ENCODE peak calls at places on chromosomes 4 and X, in six cellular contexts. R is occipital lobe; B is foreskin keratinocyte; W is ureter; T is aorta; G is CD8-positive, alpha-beta T cell. V is an unnamed sample.

GRCh38 chr4:26000274-26000950 is 86.4 kb downstream of the SMIM20 start:
- DNase-seq in R (no peak), B (no peak), W (peak; percentile 13), T (no peak), G (no peak), V (no peak)

GRCh38 chr4:139403457-139403856 is 50.5 kb upstream of the RAB33B start:
- DNase-seq in R (no peak), B (no peak), W (no peak), T (no peak), G (no peak), V (no peak)

GRCh38 chr4:54783402-54784110 is 125.8 kb downstream of the KIT start:
- DNase-seq in R (no peak), B (no peak), W (no peak), T (no peak), G (no peak), V (no peak)

GRCh38 chr4:92791876-92792490 is 488.2 kb downstream of the GRID2 start:
- DNase-seq in R (no peak), B (no peak), W (no peak), T (no peak), G (no peak), V (peak; percentile 2)

GRCh38 chr4:16123356-16124084 is 39.7 kb upstream of the PROM1 start:
- DNase-seq in R (no peak), B (no peak), W (no peak), T (no peak), G (no peak), V (peak; percentile 98)

GRCh38 chrX:69238153-69238959 is 73.1 kb upstream of the PJA1 start:
- DNase-seq in R (peak; percentile 56), B (no peak), W (peak; percentile 53), T (peak; percentile 76), G (no peak), V (peak; percentile 84)

GRCh38 chr4:8328456-8328855 is 58.9 kb downstream of the HTRA3 start:
- DNase-seq in R (no peak), B (no peak), W (no peak), T (peak; percentile 15), G (no peak), V (no peak)

GRCh38 chr4:53307819-53308773 is 57.8 kb downstream of the SCFD2 start:
- DNase-seq in R (no peak), B (no peak), W (no peak), T (no peak), G (no peak), V (no peak)

GRCh38 chrX:12791253-12792228 is at the start of gene PRPS2:
- DNase-seq in R (peak; percentile 47), B (peak; percentile 25), W (peak; percentile 76), T (peak; percentile 89), G (peak; percentile 72), V (peak; percentile 68)

GRCh38 chrX:73916931-73917657 is 354.1 kb downstream of the CHIC1 start:
- DNase-seq in R (no peak), B (peak; percentile 88), W (no peak), T (no peak), G (no peak), V (no peak)

GRCh38 chrX:31871989-31872388 is 800.1 kb upstream of the FTHL17 start:
- DNase-seq in R (no peak), B (no peak), W (no peak), T (no peak), G (no peak), V (no peak)

GRCh38 chr4:77044458-77045124 is 31.2 kb downstream of the CCNI start:
- DNase-seq in R (no peak), B (peak; percentile 47), W (no peak), T (no peak), G (no peak), V (no peak)

V was measured in NCI-H1092.